ENCODE peak calls at places on chromosome 17, in five cellular contexts. One of them, this sample, is unnamed.
A peak's percentile ranks its signal among the peaks of the same experiment; 100 is the strongest.

GRCh38 chr17:74807925-74808324 is 31.8 kb upstream of the NAT9 start:
- DNase-seq in activated gamma-delta T cell treated with Interleukin-2 at 50 U/mL for 16 hours: no peak
- DNase-seq in left cardiac atrium: no peak
- DNase-seq in activated CD4-positive, alpha-beta T cell treated with anti-CD3 and anti-CD28 coated beads, Interleukin-2, amount 10 ng/mL, durations not matched to agents 7 days and 5 days: no peak
- DNase-seq in fibroblast of gingiva: no peak
- DNase-seq in this sample: no peak

GRCh38 chr17:75614006-75614405 is 19.2 kb upstream of the SMIM5 start:
- DNase-seq in activated gamma-delta T cell treated with Interleukin-2 at 50 U/mL for 16 hours: no peak
- DNase-seq in fibroblast of gingiva: no peak
- DNase-seq in activated CD4-positive, alpha-beta T cell treated with anti-CD3 and anti-CD28 coated beads, Interleukin-2, amount 10 ng/mL, durations not matched to agents 7 days and 5 days: no peak
- DNase-seq in left cardiac atrium: no peak
- DNase-seq in this sample: no peak

GRCh38 chr17:42698736-42699414 is 16.5 kb downstream of the CNTNAP1 start:
- DNase-seq in activated gamma-delta T cell treated with Interleukin-2 at 50 U/mL for 16 hours: no peak
- DNase-seq in left cardiac atrium: peak; percentile 48
- DNase-seq in fibroblast of gingiva: peak; percentile 53
- DNase-seq in activated CD4-positive, alpha-beta T cell treated with anti-CD3 and anti-CD28 coated beads, Interleukin-2, amount 10 ng/mL, durations not matched to agents 7 days and 5 days: no peak
- DNase-seq in this sample: no peak

GRCh38 chr17:12709063-12709462 is 43.4 kb downstream of the MYOCD start:
- DNase-seq in activated CD4-positive, alpha-beta T cell treated with anti-CD3 and anti-CD28 coated beads, Interleukin-2, amount 10 ng/mL, durations not matched to agents 7 days and 5 days: no peak
- DNase-seq in fibroblast of gingiva: no peak
- DNase-seq in activated gamma-delta T cell treated with Interleukin-2 at 50 U/mL for 16 hours: no peak
- DNase-seq in left cardiac atrium: no peak
- DNase-seq in this sample: no peak

GRCh38 chr17:68531252-68531651 is 19.0 kb downstream of the PRKAR1A start:
- DNase-seq in left cardiac atrium: no peak
- DNase-seq in fibroblast of gingiva: no peak
- DNase-seq in activated gamma-delta T cell treated with Interleukin-2 at 50 U/mL for 16 hours: no peak
- DNase-seq in activated CD4-positive, alpha-beta T cell treated with anti-CD3 and anti-CD28 coated beads, Interleukin-2, amount 10 ng/mL, durations not matched to agents 7 days and 5 days: no peak
- DNase-seq in this sample: no peak

GRCh38 chr17:66784621-66785364 is 50.1 kb upstream of the CACNG5 start:
- DNase-seq in fibroblast of gingiva: no peak
- DNase-seq in activated CD4-positive, alpha-beta T cell treated with anti-CD3 and anti-CD28 coated beads, Interleukin-2, amount 10 ng/mL, durations not matched to agents 7 days and 5 days: no peak
- DNase-seq in left cardiac atrium: no peak
- DNase-seq in activated gamma-delta T cell treated with Interleukin-2 at 50 U/mL for 16 hours: no peak
- DNase-seq in this sample: no peak

GRCh38 chr17:82914375-82914774 is 74.6 kb upstream of the ZNF750 start:
- DNase-seq in activated gamma-delta T cell treated with Interleukin-2 at 50 U/mL for 16 hours: no peak
- DNase-seq in left cardiac atrium: peak; percentile 53
- DNase-seq in fibroblast of gingiva: no peak
- DNase-seq in activated CD4-positive, alpha-beta T cell treated with anti-CD3 and anti-CD28 coated beads, Interleukin-2, amount 10 ng/mL, durations not matched to agents 7 days and 5 days: no peak
- DNase-seq in this sample: no peak

GRCh38 chr17:45848868-45849535 is 4.3 kb downstream of the SPPL2C start:
- DNase-seq in fibroblast of gingiva: no peak
- DNase-seq in left cardiac atrium: no peak
- DNase-seq in activated CD4-positive, alpha-beta T cell treated with anti-CD3 and anti-CD28 coated beads, Interleukin-2, amount 10 ng/mL, durations not matched to agents 7 days and 5 days: no peak
- DNase-seq in activated gamma-delta T cell treated with Interleukin-2 at 50 U/mL for 16 hours: no peak
- DNase-seq in this sample: no peak

GRCh38 chr17:57294629-57295501 is 38.5 kb downstream of the MSI2 start:
- DNase-seq in fibroblast of gingiva: no peak
- DNase-seq in activated CD4-positive, alpha-beta T cell treated with anti-CD3 and anti-CD28 coated beads, Interleukin-2, amount 10 ng/mL, durations not matched to agents 7 days and 5 days: peak; percentile 45
- DNase-seq in activated gamma-delta T cell treated with Interleukin-2 at 50 U/mL for 16 hours: peak; percentile 55
- DNase-seq in left cardiac atrium: no peak
- DNase-seq in this sample: no peak

GRCh38 chr17:74449306-74449705 is 17.1 kb upstream of the CD300A start:
- DNase-seq in activated gamma-delta T cell treated with Interleukin-2 at 50 U/mL for 16 hours: no peak
- DNase-seq in left cardiac atrium: no peak
- DNase-seq in activated CD4-positive, alpha-beta T cell treated with anti-CD3 and anti-CD28 coated beads, Interleukin-2, amount 10 ng/mL, durations not matched to agents 7 days and 5 days: no peak
- DNase-seq in fibroblast of gingiva: no peak
- DNase-seq in this sample: no peak

GRCh38 chr17:45656527-45657181 is 127.5 kb upstream of the CRHR1 start:
- DNase-seq in left cardiac atrium: no peak
- DNase-seq in activated gamma-delta T cell treated with Interleukin-2 at 50 U/mL for 16 hours: no peak
- DNase-seq in fibroblast of gingiva: no peak
- DNase-seq in activated CD4-positive, alpha-beta T cell treated with anti-CD3 and anti-CD28 coated beads, Interleukin-2, amount 10 ng/mL, durations not matched to agents 7 days and 5 days: no peak
- DNase-seq in this sample: no peak

GRCh38 chr17:77254961-77255741 is 114.4 kb downstream of the SEC14L1 start:
- DNase-seq in fibroblast of gingiva: peak; percentile 82
- DNase-seq in left cardiac atrium: no peak
- DNase-seq in activated gamma-delta T cell treated with Interleukin-2 at 50 U/mL for 16 hours: no peak
- DNase-seq in activated CD4-positive, alpha-beta T cell treated with anti-CD3 and anti-CD28 coated beads, Interleukin-2, amount 10 ng/mL, durations not matched to agents 7 days and 5 days: no peak
- DNase-seq in this sample: no peak

GRCh38 chr17:71398706-71399620 is 721.9 kb upstream of the SOX9 start:
- DNase-seq in fibroblast of gingiva: no peak
- DNase-seq in activated CD4-positive, alpha-beta T cell treated with anti-CD3 and anti-CD28 coated beads, Interleukin-2, amount 10 ng/mL, durations not matched to agents 7 days and 5 days: no peak
- DNase-seq in left cardiac atrium: no peak
- DNase-seq in activated gamma-delta T cell treated with Interleukin-2 at 50 U/mL for 16 hours: no peak
- DNase-seq in this sample: no peak

GRCh38 chr17:20284018-20284417 is 183.3 kb downstream of the LGALS9B start:
- DNase-seq in activated gamma-delta T cell treated with Interleukin-2 at 50 U/mL for 16 hours: no peak
- DNase-seq in fibroblast of gingiva: no peak
- DNase-seq in left cardiac atrium: no peak
- DNase-seq in activated CD4-positive, alpha-beta T cell treated with anti-CD3 and anti-CD28 coated beads, Interleukin-2, amount 10 ng/mL, durations not matched to agents 7 days and 5 days: no peak
- DNase-seq in this sample: no peak

GRCh38 chr17:63358111-63358839 is 87.8 kb downstream of the CYB561 start:
- DNase-seq in activated CD4-positive, alpha-beta T cell treated with anti-CD3 and anti-CD28 coated beads, Interleukin-2, amount 10 ng/mL, durations not matched to agents 7 days and 5 days: no peak
- DNase-seq in activated gamma-delta T cell treated with Interleukin-2 at 50 U/mL for 16 hours: no peak
- DNase-seq in fibroblast of gingiva: peak; percentile 92
- DNase-seq in left cardiac atrium: no peak
- DNase-seq in this sample: no peak

GRCh38 chr17:60388742-60389141 is 3.2 kb downstream of the USP32 start:
- DNase-seq in activated gamma-delta T cell treated with Interleukin-2 at 50 U/mL for 16 hours: no peak
- DNase-seq in fibroblast of gingiva: no peak
- DNase-seq in activated CD4-positive, alpha-beta T cell treated with anti-CD3 and anti-CD28 coated beads, Interleukin-2, amount 10 ng/mL, durations not matched to agents 7 days and 5 days: no peak
- DNase-seq in left cardiac atrium: no peak
- DNase-seq in this sample: no peak

GRCh38 chr17:29905086-29905878 is 24.7 kb downstream of the SSH2 start:
- DNase-seq in left cardiac atrium: no peak
- DNase-seq in fibroblast of gingiva: no peak
- DNase-seq in activated CD4-positive, alpha-beta T cell treated with anti-CD3 and anti-CD28 coated beads, Interleukin-2, amount 10 ng/mL, durations not matched to agents 7 days and 5 days: no peak
- DNase-seq in activated gamma-delta T cell treated with Interleukin-2 at 50 U/mL for 16 hours: no peak
- DNase-seq in this sample: no peak

GRCh38 chr17:2057130-2057713 is 2.3 kb downstream of the HIC1 start:
- DNase-seq in left cardiac atrium: no peak
- DNase-seq in activated gamma-delta T cell treated with Interleukin-2 at 50 U/mL for 16 hours: no peak
- DNase-seq in fibroblast of gingiva: no peak
- DNase-seq in activated CD4-positive, alpha-beta T cell treated with anti-CD3 and anti-CD28 coated beads, Interleukin-2, amount 10 ng/mL, durations not matched to agents 7 days and 5 days: no peak
- DNase-seq in this sample: no peak

GRCh38 chr17:78592991-78593329 is 15.8 kb upstream of the DNAH17 start:
- DNase-seq in activated gamma-delta T cell treated with Interleukin-2 at 50 U/mL for 16 hours: no peak
- DNase-seq in fibroblast of gingiva: no peak
- DNase-seq in left cardiac atrium: no peak
- DNase-seq in activated CD4-positive, alpha-beta T cell treated with anti-CD3 and anti-CD28 coated beads, Interleukin-2, amount 10 ng/mL, durations not matched to agents 7 days and 5 days: no peak
- DNase-seq in this sample: no peak

GRCh38 chr17:30292490-30292858 is 730 bp upstream of the BLMH start:
- DNase-seq in activated gamma-delta T cell treated with Interleukin-2 at 50 U/mL for 16 hours: no peak
- DNase-seq in activated CD4-positive, alpha-beta T cell treated with anti-CD3 and anti-CD28 coated beads, Interleukin-2, amount 10 ng/mL, durations not matched to agents 7 days and 5 days: no peak
- DNase-seq in left cardiac atrium: no peak
- DNase-seq in fibroblast of gingiva: no peak
- DNase-seq in this sample: no peak

GRCh38 chr17:77496831-77497577 is 356.2 kb downstream of the SEC14L1 start:
- DNase-seq in activated CD4-positive, alpha-beta T cell treated with anti-CD3 and anti-CD28 coated beads, Interleukin-2, amount 10 ng/mL, durations not matched to agents 7 days and 5 days: no peak
- DNase-seq in left cardiac atrium: no peak
- DNase-seq in fibroblast of gingiva: no peak
- DNase-seq in activated gamma-delta T cell treated with Interleukin-2 at 50 U/mL for 16 hours: no peak
- DNase-seq in this sample: no peak

GRCh38 chr17:34254651-34255380 is at the start of gene CCL2:
- DNase-seq in activated CD4-positive, alpha-beta T cell treated with anti-CD3 and anti-CD28 coated beads, Interleukin-2, amount 10 ng/mL, durations not matched to agents 7 days and 5 days: no peak
- DNase-seq in fibroblast of gingiva: peak; percentile 75
- DNase-seq in left cardiac atrium: peak; percentile 84
- DNase-seq in activated gamma-delta T cell treated with Interleukin-2 at 50 U/mL for 16 hours: no peak
- DNase-seq in this sample: no peak

GRCh38 chr17:38453951-38454421 is 25.7 kb downstream of the ARHGAP23 start:
- DNase-seq in activated CD4-positive, alpha-beta T cell treated with anti-CD3 and anti-CD28 coated beads, Interleukin-2, amount 10 ng/mL, durations not matched to agents 7 days and 5 days: no peak
- DNase-seq in left cardiac atrium: peak; percentile 70
- DNase-seq in fibroblast of gingiva: peak; percentile 43
- DNase-seq in activated gamma-delta T cell treated with Interleukin-2 at 50 U/mL for 16 hours: no peak
- DNase-seq in this sample: no peak

GRCh38 chr17:63126607-63127006 is 160.6 kb downstream of the TANC2 start:
- DNase-seq in activated CD4-positive, alpha-beta T cell treated with anti-CD3 and anti-CD28 coated beads, Interleukin-2, amount 10 ng/mL, durations not matched to agents 7 days and 5 days: no peak
- DNase-seq in fibroblast of gingiva: no peak
- DNase-seq in left cardiac atrium: no peak
- DNase-seq in activated gamma-delta T cell treated with Interleukin-2 at 50 U/mL for 16 hours: no peak
- DNase-seq in this sample: no peak

GRCh38 chr17:38958326-38958725 is 8.9 kb downstream of the FBXO47 start:
- DNase-seq in fibroblast of gingiva: no peak
- DNase-seq in activated CD4-positive, alpha-beta T cell treated with anti-CD3 and anti-CD28 coated beads, Interleukin-2, amount 10 ng/mL, durations not matched to agents 7 days and 5 days: no peak
- DNase-seq in activated gamma-delta T cell treated with Interleukin-2 at 50 U/mL for 16 hours: no peak
- DNase-seq in left cardiac atrium: no peak
- DNase-seq in this sample: no peak

GRCh38 chr17:32518856-32519768 is 32.3 kb downstream of the CDK5R1 start:
- DNase-seq in left cardiac atrium: peak; percentile 42
- DNase-seq in activated gamma-delta T cell treated with Interleukin-2 at 50 U/mL for 16 hours: peak; percentile 72
- DNase-seq in activated CD4-positive, alpha-beta T cell treated with anti-CD3 and anti-CD28 coated beads, Interleukin-2, amount 10 ng/mL, durations not matched to agents 7 days and 5 days: peak; percentile 70
- DNase-seq in fibroblast of gingiva: no peak
- DNase-seq in this sample: no peak

GRCh38 chr17:42180922-42181850 is at the start of gene KCNH4:
- DNase-seq in activated gamma-delta T cell treated with Interleukin-2 at 50 U/mL for 16 hours: peak; percentile 68
- DNase-seq in fibroblast of gingiva: peak; percentile 58
- DNase-seq in left cardiac atrium: peak; percentile 86
- DNase-seq in activated CD4-positive, alpha-beta T cell treated with anti-CD3 and anti-CD28 coated beads, Interleukin-2, amount 10 ng/mL, durations not matched to agents 7 days and 5 days: peak; percentile 93
- DNase-seq in this sample: peak; percentile 84

GRCh38 chr17:79249945-79250521 is 175.4 kb downstream of the ENGASE start:
- DNase-seq in fibroblast of gingiva: no peak
- DNase-seq in activated gamma-delta T cell treated with Interleukin-2 at 50 U/mL for 16 hours: no peak
- DNase-seq in activated CD4-positive, alpha-beta T cell treated with anti-CD3 and anti-CD28 coated beads, Interleukin-2, amount 10 ng/mL, durations not matched to agents 7 days and 5 days: no peak
- DNase-seq in left cardiac atrium: no peak
- DNase-seq in this sample: no peak